ENCODE peak calls at places on chromosomes 6 and 20, in eight cellular contexts. Z is fibroblast of lung, J is brain microvascular endothelial cell, P is prostate gland, V is AG09319, N is H1, D is mammary epithelial cell, T is psoas muscle. R is an unnamed sample.

GRCh38 chr6:154154389-154154967 is 115.4 kb downstream of the OPRM1 start:
- DNase-seq in Z (peak; percentile 59), T (no peak), J (peak; percentile 47), P (peak; percentile 67), V (peak; percentile 61), D (peak; percentile 21), N (no peak), R (peak; percentile 47)

GRCh38 chr6:37614059-37614940 is 83.4 kb downstream of the MDGA1 start:
- DNase-seq in Z (no peak), P (no peak), N (no peak), V (no peak), T (no peak), J (no peak), D (no peak), R (no peak)

GRCh38 chr6:89792881-89793280 is 26.7 kb downstream of the MDN1 start:
- DNase-seq in V (no peak), T (no peak), J (peak; percentile 50), D (peak; percentile 7), N (no peak), Z (peak; percentile 9), P (no peak), R (peak; percentile 1)

GRCh38 chr6:116111552-116112528 is 11.2 kb downstream of the NT5DC1 start:
- DNase-seq in T (no peak), P (no peak), J (peak; percentile 65), D (peak; percentile 42), N (no peak), V (no peak), Z (peak; percentile 35), R (no peak)

GRCh38 chr6:15036690-15037245 is 209.1 kb upstream of the JARID2 start:
- DNase-seq in J (no peak), T (peak; percentile 79), D (no peak), N (no peak), P (no peak), Z (no peak), V (no peak), R (no peak)

GRCh38 chr20:62666736-62667529 is 24.6 kb downstream of the SLCO4A1 start:
- DNase-seq in J (no peak), D (peak; percentile 88), T (peak; percentile 49), V (no peak), P (no peak), N (no peak), Z (no peak), R (no peak)

GRCh38 chr6:42555477-42556457 is 8.1 kb upstream of the UBR2 start:
- DNase-seq in D (peak; percentile 25), N (no peak), T (no peak), P (no peak), Z (peak; percentile 22), V (no peak), J (no peak), R (no peak)

GRCh38 chr6:137332637-137333228 is 113.5 kb upstream of the IFNGR1 start:
- DNase-seq in Z (peak; percentile 29), V (peak; percentile 15), D (no peak), N (no peak), J (peak; percentile 58), P (no peak), T (no peak), R (peak; percentile 75)

GRCh38 chr20:58839991-58840747 is 10.5 kb downstream of the GNAS-AS1 start:
- DNase-seq in P (no peak), N (no peak), Z (no peak), T (no peak), J (no peak), V (no peak), D (no peak), R (no peak)

GRCh38 chr6:48183174-48183573 is 72.2 kb upstream of the PTCHD4 start:
- DNase-seq in P (no peak), T (no peak), J (no peak), Z (peak; percentile 56), V (no peak), N (no peak), D (no peak), R (no peak)

GRCh38 chr20:47389867-47390347 is 33.4 kb upstream of the ZMYND8 start:
- DNase-seq in Z (peak; percentile 77), D (peak; percentile 89), V (peak; percentile 15), T (no peak), J (peak; percentile 84), P (no peak), N (no peak), R (no peak)

GRCh38 chr6:166586424-166587156 is at the start of gene RAMACL:
- DNase-seq in D (peak; percentile 19), J (no peak), N (no peak), T (no peak), V (no peak), P (no peak), Z (no peak), R (no peak)

GRCh38 chr6:7832904-7833752 is 77.5 kb downstream of the TXNDC5 start:
- DNase-seq in J (no peak), Z (no peak), N (no peak), D (no peak), T (no peak), V (no peak), P (no peak), R (no peak)

GRCh38 chr20:51373713-51374481 is 168.6 kb downstream of the NFATC2 start:
- DNase-seq in T (no peak), P (no peak), Z (peak; percentile 43), N (no peak), V (no peak), J (peak; percentile 83), D (no peak), R (no peak)

GRCh38 chr6:5486214-5486613 is 224.9 kb downstream of the FARS2 start:
- DNase-seq in T (no peak), V (no peak), P (no peak), D (peak; percentile 33), Z (no peak), N (no peak), J (no peak), R (no peak)

GRCh38 chr6:35044145-35044745 is 96.9 kb downstream of the TCP11 start:
- DNase-seq in D (peak; percentile 37), V (no peak), T (no peak), N (no peak), J (no peak), Z (peak; percentile 36), P (peak; percentile 39), R (no peak)

GRCh38 chr6:137717074-137718073 is 149.7 kb upstream of the TNFAIP3 start:
- DNase-seq in P (no peak), N (no peak), D (peak; percentile 98), Z (peak; percentile 43), J (no peak), T (no peak), V (no peak), R (no peak)

GRCh38 chr6:21022343-21023107 is 488.3 kb downstream of the CDKAL1 start:
- DNase-seq in T (no peak), V (no peak), D (peak; percentile 96), Z (peak; percentile 98), N (no peak), J (peak; percentile 51), P (peak; percentile 30), R (no peak)

GRCh38 chr20:10524643-10525042 is 89.5 kb downstream of the SLX4IP start:
- DNase-seq in N (no peak), P (no peak), D (peak; percentile 90), V (no peak), T (no peak), Z (peak; percentile 70), J (peak; percentile 61), R (no peak)

DNA sequence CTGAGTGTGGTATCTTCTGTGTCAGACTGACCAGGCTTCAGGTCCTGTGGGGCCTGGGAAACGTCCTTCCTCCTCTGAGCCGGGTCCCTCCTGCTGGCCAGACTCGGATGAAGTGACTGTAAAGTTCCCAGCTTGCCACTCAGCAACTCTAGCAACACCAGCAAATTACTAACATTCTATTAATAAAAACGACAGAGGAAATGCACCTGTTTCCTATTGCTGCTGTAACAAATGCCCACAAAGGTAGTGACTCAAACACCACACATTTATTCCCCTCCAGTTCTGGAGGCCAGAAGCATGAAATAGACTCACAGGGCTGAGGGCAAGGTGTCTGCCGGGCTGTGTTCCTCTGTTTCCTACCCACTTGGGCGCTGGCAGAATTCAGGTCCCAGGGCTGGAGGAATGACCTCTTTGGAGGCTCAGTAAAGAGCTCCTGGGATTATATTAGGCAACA is 48.8 kb downstream of the CTCFL start:
- DNase-seq in J (no peak), Z (no peak), V (no peak), T (no peak), D (no peak), P (no peak), N (no peak), R (no peak)
- TF ChIP-seq CTCF in J (no peak), Z (no peak), V (no peak), T (no peak), D (no peak), P (no peak), N (no peak), R (no peak)

GRCh38 chr6:65638047-65638831 is 68.8 kb downstream of the EYS start:
- DNase-seq in N (no peak), J (no peak), Z (no peak), T (no peak), D (no peak), V (no peak), P (no peak), R (no peak)
- TF ChIP-seq CTCF in N (no peak), J (peak; percentile 21), Z (peak; percentile 28), T (no peak), D (no peak), V (no peak), P (no peak), R (no peak)

GRCh38 chr20:32458061-32458836 is 100.1 kb downstream of the ASXL1 start:
- DNase-seq in T (no peak), P (no peak), J (no peak), D (no peak), V (no peak), N (no peak), Z (no peak), R (no peak)

GRCh38 chr20:32455901-32456701 is 98.0 kb downstream of the ASXL1 start:
- DNase-seq in V (no peak), J (no peak), Z (no peak), D (no peak), N (no peak), P (no peak), T (no peak), R (no peak)

GRCh38 chr20:32457476-32457986 is 99.4 kb downstream of the ASXL1 start:
- DNase-seq in V (peak; percentile 23), T (peak; percentile 55), N (peak; percentile 81), Z (peak; percentile 72), J (no peak), P (peak; percentile 58), D (peak; percentile 46), R (no peak)

GRCh38 chr20:32455171-32455900 is 97.2 kb downstream of the ASXL1 start:
- DNase-seq in T (no peak), P (no peak), D (no peak), V (no peak), N (no peak), J (no peak), Z (no peak), R (no peak)

GRCh38 chr20:32456869-32457421 is 98.8 kb downstream of the ASXL1 start:
- DNase-seq in D (no peak), T (peak; percentile 60), N (no peak), V (no peak), Z (peak; percentile 42), J (no peak), P (no peak), R (no peak)
- TF ChIP-seq CTCF in D (peak; percentile 60), T (peak; percentile 77), N (peak; percentile 82), V (peak; percentile 66), Z (peak; percentile 57), J (peak; percentile 71), P (peak; percentile 28), R (peak; percentile 70)

DNA sequence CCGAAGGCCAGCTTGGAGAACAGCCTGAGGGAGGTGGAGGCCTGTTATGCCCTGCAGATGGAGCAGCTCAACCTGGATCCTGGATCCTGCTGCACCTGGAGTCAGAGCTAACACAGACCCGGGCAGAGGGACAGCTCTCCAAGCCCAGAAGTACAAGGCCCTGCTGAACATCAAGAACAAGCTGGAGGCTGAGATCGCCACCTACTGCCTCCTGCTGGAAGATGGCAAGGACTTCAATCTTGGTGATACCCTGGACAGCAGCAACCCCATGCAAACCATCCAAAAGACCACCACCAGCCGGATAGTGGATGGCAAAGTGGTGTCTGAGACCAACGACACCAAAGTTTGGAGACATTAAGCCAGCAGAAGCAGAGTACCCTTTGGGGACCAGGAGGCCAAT is 223.5 kb upstream of the ID4 start:
- DNase-seq in T (no peak), N (no peak), V (no peak), D (peak; percentile 17), Z (no peak), P (no peak), J (no peak), R (no peak)
- TF ChIP-seq CTCF in T (no peak), N (peak; percentile 34), V (no peak), D (peak; percentile 44), Z (no peak), P (no peak), J (no peak), R (no peak)

R was measured in AG09309.